ENCODE peak calls at places on chromosomes 5 and 9, in seven cellular contexts. Y is heart right ventricle, H is body of pancreas, X is HCT116, B is AG08395, M is H1, P is GM04503. Z is an unnamed sample.
A peak's percentile ranks its signal among the peaks of the same experiment; 100 is the strongest.

GRCh38 chr5:154198611-154199230 is 8.2 kb downstream of the GALNT10 start:
- DNase-seq in P (peak; percentile 80), M (no peak), B (peak; percentile 80), X (no peak), Y (no peak), H (no peak), Z (no peak)

GRCh38 chr9:114057161-114057560 is 20.9 kb downstream of the AMBP start:
- DNase-seq in M (no peak), P (no peak), H (no peak), Y (no peak), X (no peak), B (no peak), Z (no peak)

GRCh38 chr5:102229685-102230084 is 66.4 kb downstream of the SLCO4C1 start:
- DNase-seq in X (no peak), B (no peak), P (no peak), Y (no peak), M (no peak), H (no peak), Z (no peak)

GRCh38 chr9:100602302-100602930 is 24.5 kb downstream of the CAVIN4 start:
- DNase-seq in B (peak; percentile 57), M (no peak), X (peak; percentile 71), Y (no peak), P (no peak), H (peak; percentile 62), Z (no peak)

GRCh38 chr5:89480406-89481007 is 597.5 kb upstream of the MEF2C start:
- DNase-seq in B (no peak), M (no peak), Y (no peak), X (no peak), H (no peak), P (no peak), Z (no peak)

GRCh38 chr5:156929366-156929948 is 33.6 kb downstream of the TIMD4 start:
- DNase-seq in X (no peak), Y (no peak), M (no peak), B (no peak), H (no peak), P (no peak), Z (no peak)

GRCh38 chr9:134347996-134348395 is 21.7 kb downstream of the RXRA start:
- DNase-seq in X (no peak), P (no peak), Y (no peak), B (no peak), H (no peak), M (no peak), Z (no peak)

GRCh38 chr9:98215821-98216220 is 23.4 kb upstream of the CORO2A start:
- DNase-seq in B (peak; percentile 26), Y (no peak), X (no peak), P (no peak), H (no peak), M (peak; percentile 74), Z (no peak)

GRCh38 chr5:148297695-148298094 is 14.5 kb upstream of the SPINK7 start:
- DNase-seq in Y (no peak), H (no peak), X (no peak), M (no peak), P (no peak), B (no peak), Z (no peak)

GRCh38 chr9:95981741-95982390 is 106.4 kb downstream of the ERCC6L2 start:
- DNase-seq in H (no peak), M (no peak), X (no peak), P (no peak), B (no peak), Y (no peak), Z (no peak)

GRCh38 chr5:172438304-172438652 is 16.0 kb downstream of the SH3PXD2B start:
- DNase-seq in Y (no peak), H (no peak), P (no peak), M (no peak), X (no peak), B (no peak), Z (no peak)

GRCh38 chr9:129146441-129146933 is 31.6 kb downstream of the IER5L start:
- DNase-seq in X (no peak), B (peak; percentile 31), M (no peak), P (no peak), Y (no peak), H (no peak), Z (no peak)

GRCh38 chr9:36033788-36034187 is 2.9 kb upstream of the RECK start:
- DNase-seq in M (no peak), X (no peak), H (no peak), Y (no peak), B (no peak), P (no peak), Z (no peak)

GRCh38 chr5:127011961-127012644 is 18.3 kb downstream of the MARCHF3 start:
- DNase-seq in X (no peak), H (no peak), M (no peak), P (no peak), B (no peak), Y (no peak), Z (no peak)

GRCh38 chr9:70873506-70873905 is 247.9 kb downstream of the TRPM3 start:
- DNase-seq in H (no peak), Y (no peak), M (no peak), B (no peak), P (no peak), X (no peak), Z (no peak)

GRCh38 chr5:95281211-95281610 is 3.7 kb downstream of the MCTP1 start:
- DNase-seq in M (no peak), X (peak; percentile 69), Y (no peak), H (no peak), B (peak; percentile 19), P (no peak), Z (no peak)

GRCh38 chr5:109062669-109063068 is 315.0 kb downstream of the FER start:
- DNase-seq in Y (no peak), P (no peak), B (peak; percentile 14), X (no peak), M (no peak), H (no peak), Z (no peak)

GRCh38 chr5:140131967-140132409 is 6.3 kb downstream of the IGIP start:
- DNase-seq in P (peak; percentile 73), Y (no peak), X (peak; percentile 33), M (no peak), B (peak; percentile 92), H (peak; percentile 54), Z (no peak)

Z was measured in omental fat pad.